ENCODE peak calls at places on chromosomes 3 and 15, in four cellular contexts. K, Q, L and D are unnamed samples.

GRCh38 chr15:62624541-62625399 is 417.8 kb upstream of the TPM1 start:
- DNase-seq in K (no peak), Q (no peak), L (peak), D (no peak)

GRCh38 chr3:87268646-87269211 is 7.7 kb downstream of the POU1F1 start:
- DNase-seq in K (no peak), Q (no peak), L (no peak), D (no peak)

GRCh38 chr15:53384417-53384816 is 375.0 kb downstream of the WDR72 start:
- DNase-seq in K (no peak), Q (peak), L (no peak), D (no peak)

GRCh38 chr3:49839193-49839809 is 17.1 kb downstream of the TRAIP start:
- DNase-seq in K (peak), Q (peak), L (peak), D (peak)

GRCh38 chr3:43710607-43711006 is 19.9 kb downstream of the ABHD5 start:
- DNase-seq in K (no peak), Q (no peak), L (no peak), D (no peak)

GRCh38 chr3:127569160-127569559 is 21.4 kb downstream of the TPRA1 start:
- DNase-seq in K (no peak), Q (no peak), L (no peak), D (no peak)

GRCh38 chr15:24823473-24823872 is 131.3 kb upstream of the SNRPN start:
- DNase-seq in K (no peak), Q (no peak), L (no peak), D (no peak)

GRCh38 chr15:25684521-25685215 is 178.5 kb downstream of the ATP10A start:
- DNase-seq in K (no peak), Q (no peak), L (peak), D (no peak)

GRCh38 chr3:31132132-31132769 is 237.8 kb upstream of the GADL1 start:
- DNase-seq in K (no peak), Q (peak), L (no peak), D (no peak)

GRCh38 chr15:33309602-33310276 is 1.0 kb upstream of the RYR3 start:
- DNase-seq in K (no peak), Q (no peak), L (no peak), D (no peak)

GRCh38 chr3:4340411-4341335 is 37.5 kb downstream of the SETMAR start:
- DNase-seq in K (no peak), Q (no peak), L (no peak), D (no peak)

GRCh38 chr3:152909180-152909883 is 74.4 kb downstream of the P2RY1 start:
- DNase-seq in K (no peak), Q (peak), L (no peak), D (no peak)

GRCh38 chr15:38563723-38564519 is 693 bp downstream of the RASGRP1 start:
- DNase-seq in K (peak), Q (peak), L (no peak), D (peak)

GRCh38 chr3:130243808-130244207 is 101.7 kb upstream of the COL6A5 start:
- DNase-seq in K (no peak), Q (no peak), L (no peak), D (no peak)

GRCh38 chr15:68980786-68981185 is 33.7 kb upstream of the NOX5 start:
- DNase-seq in K (no peak), Q (no peak), L (no peak), D (no peak)

GRCh38 chr15:34214135-34214534 is 4.2 kb upstream of the KATNBL1 start:
- DNase-seq in K (no peak), Q (no peak), L (no peak), D (no peak)

GRCh38 chr3:154003649-154004048 is 117.5 kb upstream of the ARHGEF26 start:
- DNase-seq in K (no peak), Q (no peak), L (no peak), D (no peak)

GRCh38 chr3:108301695-108302404 is 5.5 kb downstream of the HHLA2 start:
- DNase-seq in K (no peak), Q (no peak), L (no peak), D (no peak)

GRCh38 chr15:29183071-29183831 is 86.4 kb downstream of the NSMCE3 start:
- DNase-seq in K (no peak), Q (no peak), L (no peak), D (no peak)

GRCh38 chr3:196969001-196969659 is 497 bp upstream of the PIGZ start:
- DNase-seq in K (peak), Q (no peak), L (no peak), D (peak)